ENCODE peak calls at places on chromosomes 3 and 15, in seven cellular contexts. K is HT1080, F is amygdala, V is Caco-2, N is GF-D8, Y is T-cell, A is heart left ventricle. Z is an unnamed sample.

GRCh38 chr3:23489338-23490158 is 286.4 kb downstream of the UBE2E2 start:
- DNase-seq in K (peak), A (no peak), F (no peak), V (no peak), N (no peak), Y (no peak), Z (no peak)

GRCh38 chr3:117238805-117239204 is 529.2 kb downstream of the TUSC7 start:
- DNase-seq in Y (no peak), A (no peak), F (no peak), V (no peak), K (no peak), N (no peak), Z (no peak)

GRCh38 chr3:4674216-4674615 is 181.1 kb downstream of the ITPR1 start:
- DNase-seq in A (no peak), N (no peak), Y (no peak), K (no peak), F (no peak), V (no peak), Z (no peak)

GRCh38 chr15:68277131-68277604 is 377 bp upstream of the FEM1B start:
- DNase-seq in A (no peak), F (no peak), N (peak), Y (no peak), V (no peak), K (no peak), Z (no peak)

GRCh38 chr3:165827233-165827632 is 10.0 kb downstream of the BCHE start:
- DNase-seq in N (no peak), V (no peak), K (no peak), F (no peak), Y (no peak), A (no peak), Z (no peak)

GRCh38 chr15:40769310-40770146 is at the start of gene C15orf62:
- DNase-seq in A (no peak), V (no peak), K (peak), Y (peak), F (peak), N (peak), Z (peak)

GRCh38 chr15:87403973-87404372 is 852.6 kb downstream of the NTRK3 start:
- DNase-seq in N (no peak), V (no peak), F (no peak), K (no peak), Y (no peak), A (no peak), Z (no peak)

GRCh38 chr15:78457101-78457500 is 19.1 kb downstream of the IREB2 start:
- DNase-seq in K (no peak), Y (no peak), V (no peak), N (no peak), A (no peak), F (no peak), Z (no peak)

GRCh38 chr3:15038306-15038705 is 26.8 kb downstream of the MRPS25 start:
- DNase-seq in K (no peak), F (no peak), N (no peak), A (no peak), V (no peak), Y (no peak), Z (no peak)

GRCh38 chr15:75640483-75641175 is 605 bp upstream of the IMP3 start:
- DNase-seq in K (peak), A (no peak), N (peak), Y (peak), F (no peak), V (peak), Z (peak)

GRCh38 chr3:69116897-69117296 is 5.5 kb downstream of the LMOD3 start:
- DNase-seq in A (no peak), N (no peak), V (peak), Y (no peak), K (no peak), F (peak), Z (no peak)

GRCh38 chr3:169362872-169363271 is 300.6 kb downstream of the MECOM start:
- DNase-seq in A (no peak), V (no peak), N (no peak), K (no peak), F (no peak), Y (no peak), Z (no peak)

GRCh38 chr15:90002428-90002844 is 1.3 kb downstream of the ZNF710 start:
- DNase-seq in K (peak), A (peak), N (no peak), V (no peak), Y (no peak), F (peak), Z (no peak)

GRCh38 chr3:78483070-78483469 is 1284.7 kb downstream of the ROBO1 start:
- DNase-seq in F (no peak), Y (no peak), V (no peak), N (no peak), A (no peak), K (no peak), Z (no peak)

GRCh38 chr3:71144525-71145253 is 438.8 kb downstream of the FOXP1 start:
- DNase-seq in K (peak), F (no peak), V (no peak), N (no peak), Y (no peak), A (no peak), Z (no peak)

GRCh38 chr15:98896002-98896721 is 111.4 kb downstream of the PGPEP1L start:
- DNase-seq in F (no peak), K (peak), N (no peak), V (no peak), A (no peak), Y (no peak), Z (no peak)

GRCh38 chr15:64105113-64105704 is 9.4 kb downstream of the SNX1 start:
- DNase-seq in A (no peak), N (no peak), K (no peak), Y (no peak), V (no peak), F (no peak), Z (no peak)

GRCh38 chr3:123334056-123334455 is 114.8 kb downstream of the ADCY5 start:
- DNase-seq in V (no peak), A (peak), K (no peak), N (no peak), F (no peak), Y (no peak), Z (no peak)

GRCh38 chr15:97585408-97585807 is 375.1 kb upstream of the ARRDC4 start:
- DNase-seq in K (no peak), Y (no peak), A (no peak), V (no peak), F (no peak), N (no peak), Z (no peak)

GRCh38 chr3:128052831-128053419 is 688 bp downstream of the SEC61A1 start:
- DNase-seq in N (no peak), K (no peak), A (no peak), Y (no peak), V (no peak), F (no peak), Z (no peak)

GRCh38 chr3:105827959-105828358 is 40.9 kb downstream of the CBLB start:
- DNase-seq in K (peak), Y (no peak), N (no peak), A (no peak), F (no peak), V (peak), Z (no peak)

GRCh38 chr3:52782412-52783210 is 5.2 kb downstream of the ITIH1 start:
- DNase-seq in F (no peak), K (no peak), A (peak), V (no peak), N (no peak), Y (no peak), Z (no peak)

GRCh38 chr3:45944830-45945620 is 1.8 kb downstream of the CXCR6 start:
- DNase-seq in F (no peak), V (no peak), Y (no peak), A (peak), N (no peak), K (no peak), Z (no peak)

GRCh38 chr15:31297221-31297879 is 29.3 kb upstream of the KLF13 start:
- DNase-seq in V (no peak), Y (no peak), A (no peak), F (no peak), N (no peak), K (no peak), Z (no peak)

GRCh38 chr15:83010709-83011270 is 649 bp downstream of the C15orf40 start:
- DNase-seq in N (peak), F (peak), A (peak), Y (peak), K (peak), V (peak), Z (peak)

GRCh38 chr3:28791713-28792255 is 443.2 kb upstream of the AZI2 start:
- DNase-seq in V (no peak), A (no peak), F (no peak), K (no peak), Y (no peak), N (no peak), Z (no peak)

GRCh38 chr3:115999598-115999997 is 376.3 kb downstream of the GAP43 start:
- DNase-seq in Y (no peak), V (no peak), N (no peak), A (no peak), K (no peak), F (no peak), Z (no peak)

Z was measured in effector CD4-positive, alpha-beta T cell.